ENCODE peak calls at places on chromosomes 16 and 17, in nine cellular contexts. Z, C, E, D, O, B, A, U and I are unnamed samples.

GRCh38 chr17:45224671-45225050 is 3.0 kb downstream of the FMNL1 start:
- DNase-seq in Z (no peak), C (no peak), E (peak; percentile 8), D (no peak), O (no peak), B (no peak), A (no peak), U (no peak), I (no peak)

GRCh38 chr17:83119987-83120864 is 40.8 kb downstream of the METRNL start:
- DNase-seq in Z (peak; percentile 57), C (no peak), E (peak; percentile 81), D (no peak), O (no peak), B (peak; percentile 82), A (peak; percentile 60), U (no peak), I (no peak)

GRCh38 chr17:77875881-77876509 is 82.5 kb upstream of the TNRC6C start:
- DNase-seq in Z (no peak), C (no peak), E (no peak), D (peak; percentile 75), O (no peak), B (no peak), A (no peak), U (no peak), I (no peak)

GRCh38 chr17:61474235-61474927 is 22.2 kb downstream of the TBX4 start:
- DNase-seq in Z (no peak), C (no peak), E (no peak), D (no peak), O (no peak), B (no peak), A (no peak), U (no peak), I (no peak)

GRCh38 chr16:50821586-50821985 is 79.7 kb downstream of the CYLD start:
- DNase-seq in Z (no peak), C (no peak), E (no peak), D (peak; percentile 16), O (no peak), B (no peak), A (no peak), U (no peak), I (no peak)

GRCh38 chr16:85750021-85750826 is 672 bp downstream of the C16orf74 start:
- DNase-seq in Z (no peak), C (peak; percentile 36), E (no peak), D (no peak), O (no peak), B (no peak), A (no peak), U (no peak), I (no peak)

GRCh38 chr17:77738666-77739531 is 219.6 kb upstream of the TNRC6C start:
- DNase-seq in Z (peak; percentile 75), C (peak; percentile 22), E (no peak), D (no peak), O (no peak), B (no peak), A (no peak), U (peak; percentile 68), I (no peak)

GRCh38 chr17:7038025-7038862 is 2.4 kb downstream of the SLC16A13 start:
- DNase-seq in Z (no peak), C (no peak), E (no peak), D (no peak), O (no peak), B (no peak), A (no peak), U (no peak), I (no peak)

GRCh38 chr16:67357561-67357960 is 30.9 kb downstream of the LRRC36 start:
- DNase-seq in Z (no peak), C (no peak), E (no peak), D (no peak), O (no peak), B (no peak), A (no peak), U (no peak), I (peak; percentile 74)

GRCh38 chr17:28105501-28105900 is 63.0 kb downstream of the NLK start:
- DNase-seq in Z (no peak), C (no peak), E (no peak), D (no peak), O (no peak), B (no peak), A (no peak), U (no peak), I (no peak)

GRCh38 chr17:46876353-46876887 is 25.0 kb downstream of the WNT9B start:
- DNase-seq in Z (no peak), C (peak; percentile 86), E (no peak), D (peak; percentile 61), O (no peak), B (peak; percentile 53), A (no peak), U (no peak), I (no peak)

GRCh38 chr17:17391575-17392370 is 85.0 kb upstream of the MED9 start:
- DNase-seq in Z (no peak), C (no peak), E (no peak), D (no peak), O (no peak), B (no peak), A (peak; percentile 37), U (no peak), I (no peak)

GRCh38 chr16:29676989-29677388 is 2.0 kb upstream of the QPRT start:
- DNase-seq in Z (no peak), C (no peak), E (no peak), D (no peak), O (no peak), B (no peak), A (no peak), U (no peak), I (no peak)

GRCh38 chr16:29674188-29674587 is 4.8 kb upstream of the QPRT start:
- DNase-seq in Z (no peak), C (no peak), E (no peak), D (no peak), O (no peak), B (no peak), A (no peak), U (peak; percentile 84), I (no peak)

GRCh38 chr16:29680180-29680598 is 1.2 kb downstream of the QPRT start:
- DNase-seq in Z (no peak), C (no peak), E (no peak), D (no peak), O (no peak), B (no peak), A (no peak), U (no peak), I (no peak)

GRCh38 chr16:29675811-29676643 is 3.0 kb upstream of the QPRT start:
- DNase-seq in Z (no peak), C (no peak), E (no peak), D (peak; percentile 24), O (no peak), B (no peak), A (no peak), U (no peak), I (no peak)

GRCh38 chr16:29678691-29679267 is at the start of gene QPRT:
- DNase-seq in Z (no peak), C (no peak), E (peak; percentile 73), D (no peak), O (peak; percentile 81), B (peak; percentile 62), A (no peak), U (peak; percentile 75), I (no peak)
- TF ChIP-seq POLR2A in Z (no peak), C (no peak), E (no peak), D (no peak), O (peak; percentile 66), B (no peak), A (peak; percentile 67), U (no peak), I (no peak)

DNA sequence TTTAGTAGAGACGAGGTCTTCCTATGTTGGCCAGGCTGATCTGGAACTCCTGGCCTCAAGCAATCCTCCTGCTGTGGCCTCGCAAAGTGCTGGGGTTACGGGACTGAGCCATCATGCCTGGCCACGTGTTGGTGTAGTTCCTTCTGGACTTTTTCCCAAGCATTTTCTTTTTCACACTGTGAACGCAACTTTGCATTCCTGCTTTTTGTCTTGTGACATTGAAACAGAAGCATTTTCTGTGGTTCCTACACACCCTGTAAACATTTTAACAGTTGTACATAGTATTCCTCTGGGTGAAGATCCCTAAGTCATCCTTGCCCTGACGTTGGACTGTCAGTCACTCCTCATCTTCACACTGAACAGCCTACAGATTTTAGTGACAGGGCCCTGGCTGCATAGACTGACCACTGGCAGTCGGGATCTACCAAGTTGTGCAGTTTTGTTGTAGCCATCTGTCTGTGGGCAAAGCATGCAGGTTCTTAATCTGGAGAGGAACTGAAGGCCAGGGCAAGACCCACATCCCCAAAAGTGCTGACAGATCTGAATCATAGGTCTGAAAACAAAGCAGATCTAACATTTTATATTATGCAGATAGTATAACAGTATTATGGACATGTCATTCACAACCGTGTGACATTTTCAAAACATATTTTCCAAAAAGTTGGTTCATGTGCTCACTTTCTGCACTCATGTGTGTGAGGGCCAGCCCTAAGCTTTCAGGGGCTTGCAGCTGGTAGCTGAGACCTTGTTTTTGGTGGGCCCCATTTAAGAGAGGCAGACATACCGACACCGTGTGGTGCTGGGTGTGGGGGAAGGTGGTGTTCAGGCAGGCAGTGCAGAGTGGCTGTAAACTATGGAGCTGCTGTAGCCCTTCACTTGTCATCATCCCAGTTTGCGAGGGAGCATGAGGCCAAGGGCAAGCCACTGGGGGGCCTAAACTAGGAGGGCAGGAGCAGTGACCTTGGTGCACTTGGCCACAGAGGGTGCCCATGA is 59.9 kb downstream of the EPN2 start:
- DNase-seq in Z (no peak), C (no peak), E (no peak), D (no peak), O (no peak), B (no peak), A (no peak), U (no peak), I (no peak)
- TF ChIP-seq POLR2AphosphoS5 in Z (no peak), C (no peak), E (no peak), D (no peak), O (no peak), B (no peak), A (no peak), U (no peak), I (no peak)

GRCh38 chr17:74872313-74873035 is at the start of gene FDXR:
- DNase-seq in Z (no peak), C (no peak), E (no peak), D (no peak), O (no peak), B (no peak), A (no peak), U (no peak), I (peak; percentile 93)
- TF ChIP-seq POLR2A in Z (no peak), C (no peak), E (peak; percentile 79), D (peak; percentile 97), O (no peak), B (peak; percentile 61), A (peak; percentile 84), U (peak; percentile 73), I (no peak)

DNA sequence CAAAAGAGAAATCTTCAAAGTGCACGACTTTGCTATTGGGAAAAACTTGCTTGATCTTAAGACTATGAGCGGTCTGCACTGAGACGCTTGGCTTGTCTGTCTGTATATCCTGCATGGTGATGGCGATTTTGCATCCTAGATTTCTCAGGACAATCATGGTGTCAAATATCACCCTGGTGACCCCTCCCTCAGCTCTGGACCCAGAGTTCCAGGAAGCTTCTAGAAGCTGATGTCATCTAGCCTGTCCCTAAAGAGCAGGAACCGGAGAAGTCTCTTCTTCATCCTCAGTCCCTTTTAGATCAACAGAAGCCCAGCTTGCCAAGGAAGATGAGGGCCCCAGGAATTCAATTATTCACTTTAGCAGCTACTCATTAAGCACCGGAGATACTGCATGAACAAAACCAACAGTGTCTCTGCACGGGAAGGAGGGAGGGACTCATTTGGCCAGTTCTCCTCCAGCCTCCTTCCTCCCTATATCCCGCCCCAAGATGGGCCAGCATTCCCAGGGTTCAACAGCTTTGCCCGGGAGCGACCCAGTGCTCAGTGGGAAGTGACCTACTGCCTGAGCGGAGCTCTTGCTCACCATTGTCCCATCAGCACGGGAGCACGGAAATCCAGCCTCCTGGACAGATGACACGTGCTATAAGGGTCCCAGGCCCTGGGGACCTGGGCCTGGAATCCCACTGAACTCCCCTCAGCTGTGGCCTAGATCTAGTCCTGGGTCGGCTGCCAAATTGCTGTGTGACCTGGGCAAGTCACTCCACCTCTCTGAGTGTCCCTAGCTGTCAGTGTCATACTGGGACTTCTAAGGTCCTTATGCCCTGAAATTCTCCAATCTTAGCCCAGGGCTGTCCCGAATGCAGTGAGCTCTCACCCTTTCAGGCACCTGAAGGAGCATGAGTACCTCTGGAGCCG is 3.8 kb downstream of the EMP2 start:
- DNase-seq in Z (no peak), C (no peak), E (no peak), D (no peak), O (no peak), B (no peak), A (no peak), U (no peak), I (no peak)
- TF ChIP-seq POLR2AphosphoS5 in Z (no peak), C (no peak), E (no peak), D (no peak), O (no peak), B (no peak), A (no peak), U (no peak), I (no peak)